ENCODE peak calls at places on chromosomes 2 and 18, in six cellular contexts. B is K562, N is HCT116, K is MM.1S, Z is mammary epithelial cell, Q is PC-9. O is an unnamed sample.

GRCh38 chr2:162478721-162479129 is 134.8 kb downstream of the GCA start:
- DNase-seq in B (no peak), N (no peak), K (no peak), Z (peak), Q (peak), O (no peak)

GRCh38 chr18:13387856-13388548 is 169.4 kb downstream of the LDLRAD4 start:
- DNase-seq in B (no peak), N (no peak), K (no peak), Z (no peak), Q (no peak), O (no peak)

GRCh38 chr2:219073413-219074129 is 12.8 kb upstream of the IHH start:
- DNase-seq in B (peak), N (peak), K (peak), Z (peak), Q (no peak), O (peak)

GRCh38 chr2:54560146-54560881 is 104.2 kb downstream of the SPTBN1 start:
- DNase-seq in B (peak), N (no peak), K (peak), Z (peak), Q (peak), O (peak)

GRCh38 chr18:75204262-75204977 is 4.5 kb downstream of the PTGR3 start:
- DNase-seq in B (no peak), N (no peak), K (no peak), Z (no peak), Q (no peak), O (peak)

GRCh38 chr2:103132536-103133217 is 370.8 kb downstream of the TMEM182 start:
- DNase-seq in B (no peak), N (no peak), K (peak), Z (no peak), Q (no peak), O (no peak)

GRCh38 chr2:158042666-158043065 is 59.0 kb upstream of the UPP2 start:
- DNase-seq in B (no peak), N (no peak), K (no peak), Z (no peak), Q (no peak), O (no peak)

GRCh38 chr2:205593891-205594290 is 88.4 kb upstream of the NRP2 start:
- DNase-seq in B (no peak), N (no peak), K (no peak), Z (no peak), Q (no peak), O (no peak)

GRCh38 chr2:44515416-44515815 is 153.7 kb downstream of the CAMKMT start:
- DNase-seq in B (no peak), N (no peak), K (no peak), Z (peak), Q (peak), O (no peak)

GRCh38 chr18:43919565-43919964 is 642.3 kb upstream of the SYT4 start:
- DNase-seq in B (no peak), N (no peak), K (no peak), Z (no peak), Q (no peak), O (no peak)

GRCh38 chr2:96321230-96322103 is 3.6 kb upstream of the ITPRIPL1 start:
- DNase-seq in B (peak), N (no peak), K (peak), Z (peak), Q (no peak), O (peak)

GRCh38 chr18:25350561-25351201 is 1.3 kb downstream of the ZNF521 start:
- DNase-seq in B (no peak), N (no peak), K (peak), Z (peak), Q (no peak), O (peak)

GRCh38 chr2:43890855-43891254 is 52.1 kb downstream of the ABCG8 start:
- DNase-seq in B (no peak), N (no peak), K (no peak), Z (peak), Q (no peak), O (no peak)

GRCh38 chr18:10460414-10461018 is 6.1 kb downstream of the APCDD1 start:
- DNase-seq in B (no peak), N (no peak), K (no peak), Z (no peak), Q (no peak), O (no peak)

GRCh38 chr2:47559079-47559684 is 156.2 kb downstream of the MSH2 start:
- DNase-seq in B (no peak), N (no peak), K (no peak), Z (peak), Q (no peak), O (peak)

GRCh38 chr2:54634564-54635511 is 88.6 kb upstream of the EML6 start:
- DNase-seq in B (no peak), N (no peak), K (peak), Z (peak), Q (no peak), O (no peak)

GRCh38 chr2:30234180-30234971 is 3.0 kb downstream of the LBH start:
- DNase-seq in B (no peak), N (no peak), K (no peak), Z (peak), Q (peak), O (peak)

GRCh38 chr18:73891572-73892421 is 255.8 kb downstream of the FBXO15 start:
- DNase-seq in B (no peak), N (no peak), K (no peak), Z (no peak), Q (no peak), O (peak)

GRCh38 chr18:73887801-73888200 is 259.8 kb downstream of the FBXO15 start:
- DNase-seq in B (no peak), N (no peak), K (no peak), Z (no peak), Q (no peak), O (no peak)

GRCh38 chr18:73884868-73885267 is 262.8 kb downstream of the FBXO15 start:
- DNase-seq in B (no peak), N (no peak), K (no peak), Z (no peak), Q (no peak), O (no peak)

GRCh38 chr18:73893879-73894278 is 253.8 kb downstream of the FBXO15 start:
- DNase-seq in B (no peak), N (no peak), K (no peak), Z (peak), Q (peak), O (no peak)

GRCh38 chr18:73888565-73888964 is 259.1 kb downstream of the FBXO15 start:
- DNase-seq in B (no peak), N (no peak), K (no peak), Z (no peak), Q (no peak), O (no peak)
- H2AFZ ChIP-seq in B (no peak), N (no peak), K (no peak), Z (no peak), Q (no peak), O (no peak)

GRCh38 chr2:216905649-216906048 is 45.8 kb upstream of the TNP1 start:
- DNase-seq in B (no peak), N (no peak), K (no peak), Z (no peak), Q (no peak), O (no peak)

GRCh38 chr2:216904974-216905373 is 45.1 kb upstream of the TNP1 start:
- DNase-seq in B (no peak), N (no peak), K (no peak), Z (no peak), Q (no peak), O (no peak)

GRCh38 chr2:216903470-216903869 is 43.6 kb upstream of the TNP1 start:
- DNase-seq in B (no peak), N (no peak), K (no peak), Z (no peak), Q (no peak), O (no peak)

GRCh38 chr2:216909541-216910175 is 49.8 kb upstream of the TNP1 start:
- DNase-seq in B (no peak), N (no peak), K (no peak), Z (no peak), Q (no peak), O (no peak)

GRCh38 chr2:216904554-216904953 is 44.7 kb upstream of the TNP1 start:
- DNase-seq in B (no peak), N (no peak), K (no peak), Z (no peak), Q (no peak), O (no peak)
- TF ChIP-seq CTCF in B (no peak), N (no peak), K (no peak), Z (no peak), Q (no peak), O (no peak)

GRCh38 chr18:31587538-31587937 is 4.1 kb upstream of the TTR start:
- DNase-seq in B (no peak), N (no peak), K (no peak), Z (no peak), Q (no peak), O (no peak)
- H2AFZ ChIP-seq in B (no peak), N (no peak), K (no peak), Z (no peak), Q (no peak), O (no peak)

GRCh38 chr2:182816856-182817255 is 49.6 kb downstream of the FRZB start:
- DNase-seq in B (no peak), N (no peak), K (no peak), Z (no peak), Q (no peak), O (no peak)
- TF ChIP-seq CTCF in B (no peak), N (no peak), K (no peak), Z (no peak), Q (no peak), O (no peak)

DNA sequence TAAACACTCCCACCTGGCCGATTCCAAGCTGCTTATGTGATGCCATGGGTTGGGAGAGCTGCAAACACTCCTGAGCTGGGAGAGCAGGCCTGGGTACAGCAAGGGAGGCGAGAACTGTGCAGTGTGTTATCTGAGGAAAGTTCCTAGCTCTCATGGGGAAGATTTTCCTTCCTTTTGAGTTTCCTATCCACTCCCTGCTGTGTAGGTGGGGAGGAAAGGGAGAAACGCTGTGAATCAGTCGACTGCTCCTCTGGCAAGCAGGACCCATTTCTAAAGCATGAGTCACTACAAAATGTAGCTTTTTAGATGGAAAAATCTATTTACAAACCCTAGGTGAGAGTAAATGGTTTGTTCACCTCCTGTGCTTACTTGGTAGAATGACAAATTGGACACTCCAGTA is 80.4 kb downstream of the SH3RF3 start:
- DNase-seq in B (no peak), N (no peak), K (no peak), Z (peak), Q (peak), O (no peak)
- H2AFZ ChIP-seq in B (no peak), N (peak), K (no peak), Z (peak), Q (no peak), O (no peak)

DNA sequence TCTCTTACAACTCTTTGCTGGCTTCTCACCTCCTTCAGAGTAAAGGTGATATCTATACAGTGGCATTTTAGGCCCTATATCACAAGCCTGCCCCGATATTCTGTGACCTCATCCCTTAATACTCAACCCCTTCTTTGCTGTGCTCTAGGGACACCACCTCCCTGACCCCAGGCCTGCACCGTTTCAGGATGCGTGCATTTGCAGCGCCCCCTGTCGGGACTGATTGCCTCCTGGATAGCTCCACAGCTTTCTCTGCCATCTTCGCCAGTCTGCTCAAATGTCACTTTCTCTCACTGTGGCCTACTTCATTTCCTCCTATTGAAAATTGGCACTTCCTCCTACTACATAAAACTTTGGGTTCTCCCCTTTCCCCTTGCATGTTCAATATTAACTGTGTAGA is 289.6 kb downstream of the SOCS6 start:
- DNase-seq in B (no peak), N (no peak), K (no peak), Z (no peak), Q (no peak), O (peak)
- TF ChIP-seq CTCF in B (no peak), N (peak), K (no peak), Z (peak), Q (peak), O (peak)

DNA sequence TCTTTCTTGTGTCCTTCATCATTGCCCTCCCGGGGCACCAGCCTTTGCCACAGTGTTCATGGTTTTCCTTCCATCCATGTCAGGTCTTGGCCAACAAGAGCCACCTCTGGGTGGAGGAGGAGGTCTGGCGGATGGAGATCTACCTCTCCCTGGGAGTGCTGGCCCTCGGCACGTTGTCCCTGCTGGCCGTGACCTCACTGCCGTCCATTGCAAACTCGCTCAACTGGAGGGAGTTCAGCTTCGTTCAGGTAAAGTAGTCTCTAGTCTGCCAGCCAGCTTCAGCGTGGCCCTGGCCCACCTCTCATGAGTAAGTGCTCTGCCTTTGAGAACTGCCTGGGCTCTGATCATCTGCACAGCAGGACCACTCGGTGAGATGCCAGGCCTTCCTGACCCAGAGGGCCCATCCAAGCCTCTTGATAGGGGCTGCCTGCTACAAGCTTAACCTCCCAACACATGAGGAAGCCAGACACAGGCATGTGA is 31.0 kb downstream of the STEAP3 start:
- DNase-seq in B (no peak), N (no peak), K (no peak), Z (no peak), Q (no peak), O (no peak)
- H2AFZ ChIP-seq in B (no peak), N (no peak), K (no peak), Z (no peak), Q (no peak), O (no peak)